ENCODE peak calls at places on chromosomes 2 and 18, in seven cellular contexts. M is breast epithelium, Z is HepG2, Q is transverse colon, F is Peyer's patch, P is uterus, G is heart left ventricle. U is an unnamed sample.

GRCh38 chr18:70030728-70031127 is 83.1 kb upstream of the CD226 start:
- DNase-seq in Q (no peak), F (no peak), M (no peak), Z (no peak), P (no peak), G (no peak), U (no peak)

GRCh38 chr2:49367003-49367402 is 212.7 kb upstream of the FSHR start:
- DNase-seq in F (no peak), P (no peak), G (no peak), Z (no peak), M (no peak), Q (no peak), U (no peak)

GRCh38 chr18:10516078-10516477 is 9.7 kb upstream of the NAPG start:
- DNase-seq in P (no peak), F (no peak), Q (no peak), M (no peak), Z (no peak), G (no peak), U (no peak)

GRCh38 chr2:37276291-37276690 is 44.8 kb downstream of the NDUFAF7 start:
- DNase-seq in P (no peak), Z (no peak), F (no peak), Q (no peak), G (no peak), M (no peak), U (no peak)

GRCh38 chr2:69113627-69114026 is 100.6 kb downstream of the ANTXR1 start:
- DNase-seq in F (no peak), Z (no peak), M (no peak), P (no peak), Q (no peak), G (no peak), U (no peak)

GRCh38 chr2:118865106-118865505 is 17.7 kb upstream of the EN1 start:
- DNase-seq in P (no peak), F (no peak), Q (no peak), Z (peak), M (no peak), G (no peak), U (no peak)

GRCh38 chr2:231666171-231667095 is 41.9 kb upstream of the PTMA start:
- DNase-seq in Z (peak), P (peak), G (peak), M (peak), F (peak), Q (peak), U (no peak)

GRCh38 chr2:189151897-189152296 is 27.7 kb downstream of the COL5A2 start:
- DNase-seq in Z (no peak), M (no peak), G (no peak), P (no peak), Q (no peak), F (no peak), U (no peak)

GRCh38 chr2:69779258-69779989 is 37.5 kb downstream of the ANXA4 start:
- DNase-seq in P (no peak), G (no peak), Z (peak), M (no peak), F (peak), Q (peak), U (no peak)

GRCh38 chr2:195382186-195382585 is 274.8 kb upstream of the SLC39A10 start:
- DNase-seq in P (no peak), Z (no peak), G (no peak), M (no peak), F (no peak), Q (no peak), U (no peak)

GRCh38 chr2:194745532-194746146 is 911.4 kb upstream of the SLC39A10 start:
- DNase-seq in G (no peak), Q (no peak), P (no peak), M (no peak), Z (no peak), F (no peak), U (no peak)

GRCh38 chr18:74139888-74140287 is 7.7 kb downstream of the FBXO15 start:
- DNase-seq in P (no peak), F (no peak), Q (no peak), G (no peak), M (no peak), Z (no peak), U (no peak)

GRCh38 chr2:27370816-27371620 is 602 bp downstream of the SNX17 start:
- DNase-seq in G (peak), Q (peak), F (peak), M (no peak), Z (no peak), P (no peak), U (peak)

GRCh38 chr2:62826141-62826540 is 120.6 kb downstream of the EHBP1 start:
- DNase-seq in F (no peak), Q (no peak), G (no peak), M (no peak), P (no peak), Z (no peak), U (no peak)

GRCh38 chr2:120231974-120232635 is 8.9 kb upstream of the TMEM185B start:
- DNase-seq in Q (peak), Z (no peak), P (no peak), F (peak), G (no peak), M (peak), U (peak)

GRCh38 chr2:23497063-23497462 is 112.1 kb downstream of the KLHL29 start:
- DNase-seq in F (no peak), Q (no peak), P (no peak), G (no peak), Z (no peak), M (no peak), U (no peak)

GRCh38 chr2:38444247-38444646 is 67.2 kb upstream of the ATL2 start:
- DNase-seq in F (no peak), Z (no peak), Q (no peak), P (no peak), G (no peak), M (no peak), U (no peak)

GRCh38 chr18:52992041-52992440 is 652.0 kb downstream of the DCC start:
- DNase-seq in M (no peak), F (no peak), G (no peak), P (no peak), Z (peak), Q (no peak), U (no peak)

GRCh38 chr2:128581849-128582244 is 263.2 kb upstream of the HS6ST1 start:
- DNase-seq in M (no peak), P (no peak), G (no peak), Z (no peak), Q (no peak), F (no peak), U (no peak)

GRCh38 chr18:63553117-63553516 is 10.9 kb downstream of the SERPINB12 start:
- DNase-seq in P (peak), G (no peak), Q (no peak), F (no peak), M (no peak), Z (no peak), U (no peak)

GRCh38 chr18:9627642-9628041 is 13.3 kb upstream of the PPP4R1 start:
- DNase-seq in G (no peak), P (no peak), Q (no peak), M (no peak), Z (no peak), F (no peak), U (no peak)

GRCh38 chr2:110664135-110664534 is 13.7 kb downstream of the BUB1 start:
- DNase-seq in Q (no peak), M (no peak), G (no peak), Z (peak), P (no peak), F (no peak), U (no peak)

GRCh38 chr2:216319771-216320170 is 52.5 kb downstream of the MARCHF4 start:
- DNase-seq in Z (no peak), P (no peak), F (no peak), G (no peak), Q (no peak), M (no peak), U (no peak)

GRCh38 chr2:231687133-231687852 is 21.0 kb upstream of the PTMA start:
- DNase-seq in P (no peak), F (peak), Q (peak), G (peak), Z (peak), M (no peak), U (no peak)

GRCh38 chr2:17892726-17893534 is 14.5 kb downstream of the KCNS3 start:
- DNase-seq in Q (peak), P (no peak), M (no peak), F (no peak), Z (no peak), G (no peak), U (no peak)

GRCh38 chr2:157015015-157015575 is 242.4 kb upstream of the GALNT5 start:
- DNase-seq in Q (no peak), Z (no peak), P (no peak), G (no peak), F (no peak), M (no peak), U (no peak)

GRCh38 chr2:181178130-181178529 is 197.7 kb downstream of the UBE2E3 start:
- DNase-seq in G (no peak), P (no peak), M (no peak), Q (no peak), F (no peak), Z (no peak), U (no peak)

GRCh38 chr18:23071285-23071684 is 64.0 kb upstream of the CABLES1 start:
- DNase-seq in G (peak), Q (peak), Z (no peak), F (peak), M (no peak), P (no peak), U (peak)
- TF ChIP-seq POLR2A in G (no peak), Q (no peak), Z (no peak), F (no peak), M (no peak), P (no peak), U (peak)

GRCh38 chr2:151483546-151483945 is 73.8 kb downstream of the RIF1 start:
- DNase-seq in Q (no peak), Z (no peak), P (no peak), G (no peak), F (no peak), M (no peak), U (no peak)
- TF ChIP-seq POLR2A in Q (no peak), Z (no peak), P (no peak), G (no peak), F (no peak), M (no peak), U (no peak)

DNA sequence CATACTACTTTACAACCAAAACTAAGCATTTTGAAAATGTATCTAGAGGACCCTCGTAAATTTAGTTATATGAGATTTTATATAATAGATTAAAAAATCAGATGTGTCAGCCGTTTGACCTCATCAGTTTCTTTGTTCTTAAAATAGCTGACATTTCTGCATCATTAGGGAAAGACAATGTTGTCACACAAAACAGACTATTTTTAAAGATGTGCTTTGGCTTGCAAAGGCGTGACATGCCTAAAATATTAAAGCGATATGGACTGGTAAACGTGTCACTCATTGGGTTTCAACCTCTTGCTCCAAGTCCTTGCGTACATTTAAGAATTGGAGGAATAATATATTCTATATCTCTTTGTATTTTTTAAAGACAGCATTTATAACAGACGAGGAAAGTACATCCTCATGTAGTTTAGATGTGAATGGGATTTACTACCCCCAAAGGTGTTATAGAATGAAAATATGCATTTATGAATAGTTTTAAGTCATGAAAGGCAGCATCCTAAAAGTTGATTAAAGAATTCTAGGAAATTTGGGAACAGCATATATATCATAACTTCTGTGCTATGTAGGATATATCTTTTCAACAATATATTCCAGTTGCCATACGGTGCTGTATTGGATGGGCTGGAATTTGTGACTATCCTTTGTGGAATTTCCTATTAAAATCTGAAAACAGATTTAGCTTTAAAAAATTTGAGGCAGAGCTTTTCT is 3.8 kb downstream of the MYL12A start:
- DNase-seq in M (no peak), G (no peak), Q (no peak), P (no peak), Z (no peak), F (no peak), U (no peak)
- TF ChIP-seq POLR2A in M (no peak), G (peak), Q (no peak), P (no peak), Z (no peak), F (no peak), U (peak)

DNA sequence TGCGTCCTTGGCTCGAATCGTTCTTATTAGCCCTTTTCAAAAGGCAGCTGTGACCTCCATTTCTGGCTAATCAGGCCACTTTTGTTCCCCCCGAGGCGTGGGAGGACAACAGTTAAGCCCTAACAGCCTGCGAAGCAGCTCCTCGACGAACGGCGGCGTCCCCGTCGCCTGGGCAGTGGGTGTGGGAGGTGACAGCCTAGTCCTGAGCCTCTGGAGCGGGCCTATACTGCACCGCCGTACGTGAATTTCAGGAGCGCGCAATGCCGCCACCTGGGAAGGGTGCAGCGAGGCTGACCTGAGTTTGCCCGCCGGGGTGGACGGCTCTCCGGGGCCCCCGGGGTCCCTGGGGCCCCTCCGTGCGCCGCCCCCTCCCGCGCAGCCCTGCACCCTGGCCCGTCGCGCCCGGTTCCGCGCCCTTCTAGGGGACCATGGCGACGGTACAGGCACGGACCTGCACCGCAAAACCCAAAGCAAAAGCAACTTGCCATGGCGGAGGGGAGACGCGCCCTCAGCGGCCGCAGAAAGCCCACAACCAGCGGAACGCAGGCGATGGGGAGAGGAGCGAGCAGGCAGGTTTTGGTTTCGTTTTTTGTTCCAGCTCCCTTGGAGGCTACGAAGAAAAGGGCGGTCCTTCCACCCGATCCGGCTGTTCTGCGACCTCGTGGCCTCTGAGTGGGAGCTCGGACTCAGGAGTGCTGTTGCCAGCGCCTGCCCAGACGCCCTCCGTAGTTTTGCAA is at the start of gene RBM43:
- DNase-seq in Z (peak), G (peak), P (peak), M (peak), Q (peak), F (peak), U (peak)
- TF ChIP-seq POLR2A in Z (peak), G (peak), P (no peak), M (no peak), Q (peak), F (peak), U (peak)

DNA sequence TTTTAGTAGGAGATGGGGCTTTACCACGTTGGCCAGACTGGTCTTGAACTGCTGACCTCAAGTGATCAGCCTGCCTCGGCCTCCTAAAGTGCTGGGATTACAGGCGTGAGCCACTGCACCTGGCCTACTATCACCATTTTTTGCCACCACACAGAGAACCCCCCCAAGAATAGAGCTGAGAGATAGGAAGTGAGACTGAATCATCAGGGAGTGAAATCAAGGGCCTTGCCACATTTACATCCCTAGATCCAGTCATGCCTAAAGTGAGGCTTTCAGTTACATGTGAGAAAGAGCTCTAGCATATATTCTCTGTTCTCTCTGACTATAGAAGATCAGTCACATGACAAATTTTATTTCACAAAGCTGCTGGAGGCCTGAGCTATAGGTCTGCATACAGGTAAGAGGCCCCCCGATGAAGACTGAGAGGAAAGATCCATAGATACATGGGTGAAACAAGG is 28.0 kb upstream of the KCMF1 start:
- DNase-seq in M (no peak), F (no peak), G (no peak), Z (no peak), Q (no peak), P (no peak), U (no peak)
- TF ChIP-seq POLR2A in M (no peak), F (no peak), G (no peak), Z (no peak), Q (no peak), P (no peak), U (no peak)

DNA sequence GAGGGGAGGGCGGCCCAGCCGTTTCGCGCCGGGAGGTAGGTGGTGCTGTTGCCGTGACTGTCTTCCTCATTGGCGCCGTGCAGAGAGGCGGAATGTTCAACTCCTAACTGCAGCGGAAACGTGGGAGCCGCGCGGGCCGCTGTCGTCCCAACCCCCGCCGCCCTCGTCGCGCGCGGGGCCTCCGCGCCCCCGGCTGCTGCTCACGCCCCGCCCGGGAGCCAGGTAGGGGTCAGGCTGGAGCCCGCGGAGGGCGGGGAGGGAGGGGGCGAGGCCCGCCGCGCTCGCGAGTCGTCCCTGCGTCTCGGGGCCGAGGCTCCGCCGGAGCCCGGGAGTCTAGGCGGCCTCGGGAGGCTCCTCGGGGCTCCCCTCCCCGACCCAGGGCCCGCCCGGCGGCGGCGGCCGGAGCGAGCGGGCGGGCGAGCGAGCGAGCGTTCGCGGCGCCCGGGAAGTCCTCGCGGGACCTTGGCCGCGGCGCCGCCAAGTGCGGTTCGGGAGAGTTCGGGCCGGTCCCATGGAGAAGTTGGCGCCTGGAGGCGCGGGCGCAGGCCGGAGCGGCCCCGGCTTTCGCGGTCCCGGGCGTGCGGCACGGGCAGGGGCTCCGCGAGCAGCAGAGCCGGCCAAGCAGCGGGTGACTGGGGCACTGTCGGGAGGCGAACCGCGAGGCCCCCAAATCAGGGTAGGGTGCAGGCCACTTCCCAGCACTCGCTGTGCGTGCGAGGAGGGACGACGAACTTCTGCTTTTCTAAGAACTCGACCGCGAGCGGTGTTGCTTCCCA is at the start of gene MAP3K20:
- DNase-seq in Z (peak), Q (peak), P (peak), M (peak), G (peak), F (peak), U (peak)
- TF ChIP-seq POLR2A in Z (peak), Q (no peak), P (peak), M (no peak), G (peak), F (no peak), U (peak)

DNA sequence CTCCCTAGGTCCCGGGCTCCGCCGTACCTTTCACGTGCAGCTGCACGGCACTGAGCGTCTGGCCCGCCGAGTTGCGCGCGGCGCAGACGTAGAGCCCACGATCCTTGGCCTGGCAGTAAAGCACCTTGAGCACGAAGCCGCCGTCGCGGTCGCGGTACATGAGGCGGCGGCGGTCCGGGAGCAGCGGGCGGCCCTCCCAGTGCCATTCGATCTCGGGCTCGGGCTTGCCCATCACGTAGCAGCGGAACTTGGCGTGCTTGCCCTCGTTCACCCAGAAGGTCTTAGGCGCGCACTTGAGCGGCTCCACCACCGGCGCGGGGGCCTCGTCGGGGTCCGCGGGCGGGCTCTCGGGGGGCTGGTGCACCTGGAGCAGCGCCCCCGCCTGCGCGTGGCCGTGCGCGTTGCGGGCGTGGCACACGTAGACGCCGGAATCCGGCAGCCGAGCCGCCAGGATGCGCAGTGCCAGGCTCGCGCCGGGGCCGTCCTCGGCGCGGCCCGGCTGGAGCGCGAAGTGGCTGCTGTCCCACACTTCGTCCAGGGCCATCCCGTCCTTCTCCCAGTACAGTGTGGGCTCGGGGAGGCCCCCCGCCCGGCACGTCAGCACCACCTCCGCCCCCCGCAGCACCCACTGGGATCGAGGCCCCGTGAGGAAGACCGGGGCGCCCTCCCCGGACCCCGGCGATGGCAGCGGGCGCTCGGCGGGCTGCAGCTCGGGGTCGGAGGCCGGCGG is 980 bp downstream of the OBSL1 start:
- DNase-seq in F (no peak), P (no peak), Z (no peak), G (no peak), M (no peak), Q (peak), U (no peak)
- TF ChIP-seq POLR2A in F (no peak), P (no peak), Z (peak), G (peak), M (no peak), Q (no peak), U (no peak)